ENCODE peak calls at places on chromosomes 12 and 14, in five cellular contexts. T is stimulated activated CD4-positive, alpha-beta T cell treated with anti-CD3 and anti-CD28 coated beads, Interleukin-2, amount 100 ng/mL, for 48 hours; I is cardiac fibroblast; Z is stimulated activated naive CD8-positive, alpha-beta T cell treated with anti-CD3 and anti-CD28 coated beads, Interleukin-15, Interleukin-2, amounts not matched to agents 100 U/mL and 50 U/mL, for 24 hours; M is kidney. J is an unnamed sample.

GRCh38 chr12:30794591-30795409 is 40.0 kb upstream of the CAPRIN2 start:
- DNase-seq in I (peak; percentile 97), M (no peak), Z (no peak), T (peak; percentile 13), J (peak; percentile 54)

GRCh38 chr12:87924149-87924548 is 105.1 kb downstream of the C12orf50 start:
- DNase-seq in I (no peak), T (no peak), M (no peak), Z (no peak), J (no peak)

GRCh38 chr12:77578471-77579262 is 252.0 kb upstream of the NAV3 start:
- DNase-seq in Z (no peak), I (no peak), T (no peak), M (no peak), J (no peak)

GRCh38 chr12:114152890-114153289 is 186.8 kb upstream of the RBM19 start:
- DNase-seq in I (no peak), Z (no peak), M (no peak), T (no peak), J (no peak)

GRCh38 chr12:76178461-76178860 is 94.0 kb upstream of the NAP1L1 start:
- DNase-seq in T (no peak), M (no peak), I (no peak), Z (no peak), J (no peak)

GRCh38 chr14:64955297-64955696 is 12.8 kb upstream of the GPX2 start:
- DNase-seq in M (peak; percentile 28), I (no peak), T (no peak), Z (no peak), J (no peak)

GRCh38 chr12:104056419-104056972 is 6.5 kb upstream of the GLT8D2 start:
- DNase-seq in M (no peak), T (no peak), Z (no peak), I (no peak), J (no peak)

GRCh38 chr12:27868165-27868564 is 88.1 kb upstream of the MANSC4 start:
- DNase-seq in M (no peak), T (no peak), Z (no peak), I (peak; percentile 78), J (no peak)

GRCh38 chr14:78202178-78202577 is 32.0 kb downstream of the NRXN3 start:
- DNase-seq in I (no peak), M (no peak), T (no peak), Z (no peak), J (no peak)

GRCh38 chr12:53383258-53383657 is 3.3 kb downstream of the SP1 start:
- DNase-seq in T (no peak), I (no peak), M (peak; percentile 31), Z (no peak), J (no peak)

GRCh38 chr12:104761091-104761490 is 197.0 kb downstream of the SLC41A2 start:
- DNase-seq in M (no peak), Z (no peak), T (no peak), I (no peak), J (no peak)

GRCh38 chr12:870378-870777 is 79.1 kb downstream of the RAD52 start:
- DNase-seq in I (no peak), Z (no peak), T (no peak), M (no peak), J (no peak)

GRCh38 chr12:4280351-4281163 is 7.0 kb downstream of the CCND2 start:
- DNase-seq in Z (no peak), M (no peak), I (peak; percentile 21), T (no peak), J (no peak)

J was measured in activated CD4-positive, alpha-beta memory T cell treated with anti-CD3 and anti-CD28 coated beads for 36 hours.